ENCODE peak calls at places on chromosomes 16 and 17, in four cellular contexts. S, I, O and G are unnamed samples.

GRCh38 chr16:56871172-56871593 is 6.2 kb downstream of the SLC12A3 start:
- DNase-seq in S (peak), O (no peak), I (no peak), G (no peak)

GRCh38 chr16:59341368-59341767 is 607.3 kb upstream of the GOT2 start:
- DNase-seq in O (no peak), S (no peak), I (no peak), G (no peak)

GRCh38 chr17:34237458-34237857 is 17.6 kb upstream of the CCL2 start:
- DNase-seq in I (no peak), S (no peak), O (no peak), G (no peak)

GRCh38 chr17:72373910-72374741 is 253.3 kb downstream of the SOX9 start:
- DNase-seq in I (no peak), S (no peak), O (peak), G (no peak)

GRCh38 chr17:16939606-16940115 is 32.3 kb downstream of the TNFRSF13B start:
- DNase-seq in O (peak), S (no peak), I (no peak), G (no peak)

GRCh38 chr17:67891481-67892119 is 66.3 kb downstream of the BPTF start:
- DNase-seq in I (no peak), O (peak), S (no peak), G (no peak)

GRCh38 chr16:57071840-57072541 is 20.4 kb upstream of the CPNE2 start:
- DNase-seq in S (no peak), I (no peak), O (no peak), G (no peak)

GRCh38 chr16:3306078-3306477 is 781 bp downstream of the ZNF75A start:
- DNase-seq in S (no peak), O (no peak), I (no peak), G (no peak)

GRCh38 chr16:50450957-50451356 is 82.2 kb upstream of the BRD7 start:
- DNase-seq in I (no peak), O (no peak), S (no peak), G (no peak)

GRCh38 chr16:64269756-64270155 is 852.1 kb downstream of the CDH11 start:
- DNase-seq in S (no peak), I (no peak), O (no peak), G (no peak)

GRCh38 chr17:83161298-83162034 is 82.1 kb downstream of the METRNL start:
- DNase-seq in I (no peak), O (no peak), S (no peak), G (no peak)